ENCODE peak calls at places on chromosomes 6 and 20, in four cellular contexts. R is endothelial cell of umbilical vein, S is fibroblast of lung, V is IMR-90. C is an unnamed sample.

GRCh38 chr20:62898093-62898964 is 28.0 kb downstream of the DIDO1 start:
- DNase-seq in V (no peak), R (no peak), S (no peak), C (no peak)

GRCh38 chr6:927157-927556 is 234.2 kb upstream of the EXOC2 start:
- DNase-seq in R (no peak), V (no peak), S (no peak), C (no peak)

GRCh38 chr6:112927641-112928040 is 580.5 kb downstream of the RFPL4B start:
- DNase-seq in V (peak; percentile 63), S (peak; percentile 66), R (no peak), C (no peak)

GRCh38 chr20:1509237-1509636 is 18.0 kb upstream of the SIRPB2 start:
- DNase-seq in R (peak; percentile 36), V (peak; percentile 37), S (peak; percentile 11), C (no peak)

GRCh38 chr6:117489003-117489402 is 6.5 kb downstream of the DCBLD1 start:
- DNase-seq in V (no peak), S (no peak), R (no peak), C (no peak)

GRCh38 chr6:40930555-40930954 is 108.5 kb downstream of the UNC5CL start:
- DNase-seq in R (no peak), V (peak; percentile 20), S (no peak), C (no peak)

GRCh38 chr20:41142914-41143313 is 5.6 kb downstream of the PLCG1 start:
- DNase-seq in V (no peak), S (no peak), R (no peak), C (no peak)

GRCh38 chr20:14384411-14384810 is 47.0 kb upstream of the FLRT3 start:
- DNase-seq in V (peak; percentile 59), R (no peak), S (no peak), C (no peak)

GRCh38 chr20:31567380-31567720 is 37.7 kb upstream of the ID1 start:
- DNase-seq in R (no peak), S (no peak), V (no peak), C (no peak)

GRCh38 chr6:124040655-124041054 is 237.0 kb downstream of the NKAIN2 start:
- DNase-seq in V (no peak), S (no peak), R (peak; percentile 15), C (no peak)

GRCh38 chr6:52285174-52286068 is 879 bp upstream of the MCM3 start:
- DNase-seq in S (no peak), V (peak; percentile 17), R (no peak), C (no peak)

GRCh38 chr6:130997061-130997753 is 65.8 kb downstream of the EPB41L2 start:
- DNase-seq in R (peak; percentile 74), S (peak; percentile 72), V (peak; percentile 56), C (no peak)

GRCh38 chr6:3835055-3835731 is 14.0 kb upstream of the FAM50B start:
- DNase-seq in R (no peak), V (no peak), S (no peak), C (no peak)

GRCh38 chr6:100879317-100879716 is 1.8 kb downstream of the ASCC3 start:
- DNase-seq in S (no peak), R (no peak), V (no peak), C (no peak)

GRCh38 chr6:125798734-125799510 is 8.2 kb downstream of the NCOA7 start:
- DNase-seq in S (peak; percentile 86), V (no peak), R (no peak), C (no peak)

GRCh38 chr6:32086661-32087573 is 22.2 kb downstream of the TNXB start:
- DNase-seq in R (no peak), V (peak; percentile 88), S (peak; percentile 87), C (no peak)

GRCh38 chr6:35178932-35179832 is 34.6 kb upstream of the SCUBE3 start:
- DNase-seq in V (no peak), R (no peak), S (no peak), C (no peak)

GRCh38 chr6:15264902-15265761 is 19.3 kb downstream of the JARID2 start:
- DNase-seq in V (peak; percentile 79), S (peak; percentile 74), R (no peak), C (no peak)

GRCh38 chr6:164396071-164397047 is 913.0 kb downstream of the C6orf118 start:
- DNase-seq in R (peak; percentile 57), V (no peak), S (peak; percentile 28), C (no peak)

GRCh38 chr20:4160761-4161305 is 145.5 kb upstream of the RNF24 start:
- DNase-seq in R (no peak), S (peak; percentile 69), V (peak; percentile 54), C (peak; percentile 83)

GRCh38 chr6:72084992-72085569 is 198.7 kb downstream of the RIMS1 start:
- DNase-seq in V (peak; percentile 18), R (peak; percentile 24), S (peak; percentile 6), C (no peak)

GRCh38 chr6:16591681-16592549 is 169.3 kb downstream of the ATXN1 start:
- DNase-seq in V (no peak), R (no peak), S (no peak), C (no peak)

GRCh38 chr20:24694727-24695528 is 225.5 kb downstream of the SYNDIG1 start:
- DNase-seq in S (no peak), V (no peak), R (no peak), C (peak; percentile 93)

GRCh38 chr6:49468042-49468441 is 4.9 kb downstream of the CENPQ start:
- DNase-seq in R (no peak), V (no peak), S (no peak), C (no peak)

GRCh38 chr20:59001449-59002171 is 5.4 kb downstream of the CTSZ start:
- DNase-seq in V (no peak), R (no peak), S (no peak), C (peak; percentile 63)

GRCh38 chr20:37729909-37730308 is 36.1 kb downstream of the CTNNBL1 start:
- DNase-seq in V (peak; percentile 65), R (no peak), S (peak; percentile 53), C (no peak)

GRCh38 chr6:42520786-42521607 is 42.8 kb upstream of the UBR2 start:
- DNase-seq in R (no peak), V (peak; percentile 80), S (peak; percentile 91), C (no peak)

GRCh38 chr6:73491371-73491770 is 29.5 kb downstream of the EEF1A1 start:
- DNase-seq in S (peak; percentile 12), V (peak; percentile 50), R (no peak), C (no peak)

GRCh38 chr20:25344634-25345033 is 46.0 kb downstream of the ABHD12 start:
- DNase-seq in R (no peak), V (peak; percentile 18), S (no peak), C (no peak)

GRCh38 chr6:11514672-11515071 is 22.9 kb upstream of the TMEM170B start:
- DNase-seq in S (no peak), V (no peak), R (no peak), C (no peak)

GRCh38 chr6:121485359-121485809 is 49.9 kb downstream of the GJA1 start:
- DNase-seq in V (peak; percentile 14), R (peak; percentile 51), S (peak; percentile 23), C (no peak)

GRCh38 chr6:158514991-158515390 is 44.9 kb upstream of the TMEM181 start:
- DNase-seq in R (no peak), S (no peak), V (no peak), C (no peak)

GRCh38 chr6:31896856-31897611 is 464 bp downstream of the EHMT2 start:
- DNase-seq in S (no peak), V (no peak), R (no peak), C (peak; percentile 70)

GRCh38 chr6:91566467-91566866 is 979.6 kb upstream of the MAP3K7 start:
- DNase-seq in V (peak; percentile 4), R (no peak), S (peak; percentile 74), C (no peak)

GRCh38 chr20:35711588-35712209 is 12.5 kb downstream of the ROMO1 start:
- DNase-seq in V (no peak), S (no peak), R (no peak), C (no peak)

GRCh38 chr20:35708502-35708901 is 9.3 kb downstream of the ROMO1 start:
- DNase-seq in R (no peak), V (no peak), S (no peak), C (no peak)

GRCh38 chr20:35709269-35709668 is 10.1 kb downstream of the ROMO1 start:
- DNase-seq in V (no peak), R (no peak), S (no peak), C (no peak)

GRCh38 chr20:35710884-35711587 is 11.8 kb downstream of the ROMO1 start:
- DNase-seq in S (no peak), V (no peak), R (no peak), C (no peak)

DNA sequence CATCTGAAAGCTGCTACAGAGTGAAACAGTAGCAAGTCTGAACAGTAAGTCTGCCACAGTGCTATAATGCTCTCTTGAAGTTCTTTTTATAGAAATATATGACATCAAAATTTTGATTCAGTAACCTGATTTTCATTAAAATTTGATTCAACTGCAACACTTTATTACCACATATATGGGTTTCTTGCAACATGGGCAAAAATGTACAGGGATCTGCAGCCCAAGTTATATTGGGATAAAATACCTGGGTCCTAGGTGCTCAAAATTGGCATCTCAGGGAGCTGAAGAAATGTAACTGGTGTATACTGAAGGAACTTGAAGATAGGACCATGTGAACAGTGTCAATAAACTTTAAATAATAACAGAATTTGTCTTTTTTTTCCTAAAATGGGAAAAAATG is 10.8 kb downstream of the ROMO1 start:
- DNase-seq in S (no peak), R (no peak), V (no peak), C (no peak)
- H3K9ac ChIP-seq in S (no peak overlapping the region), R (no peak overlapping the region), V (no peak overlapping the region), C (no peak overlapping the region)

DNA sequence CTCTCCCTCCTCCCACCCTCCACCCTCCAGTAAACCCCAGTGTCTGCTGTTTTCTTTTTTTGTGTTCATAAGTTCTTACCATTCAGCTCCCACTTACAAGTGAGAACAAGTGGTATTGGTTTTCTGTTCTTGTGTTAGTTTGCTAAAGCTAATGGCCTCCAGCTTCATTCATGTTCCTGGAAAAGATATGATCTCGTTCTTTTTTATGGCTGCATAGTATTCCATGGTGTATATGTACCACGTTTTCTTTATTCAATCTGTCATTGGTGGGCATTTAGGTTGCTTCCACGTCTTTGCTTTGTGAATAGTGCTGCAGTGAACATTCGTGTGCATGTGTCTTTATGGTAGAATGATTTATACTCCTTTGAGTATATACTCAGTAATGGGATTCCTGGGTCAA is 42.7 kb upstream of the KCNG1 start:
- DNase-seq in V (no peak), S (no peak), R (no peak), C (no peak)
- H3K9me3 ChIP-seq in V (no peaks in the 10 kb centered on the region), S (no peaks in the 10 kb centered on the region), R (no peaks in the 10 kb centered on the region), C (no peaks in the 10 kb centered on the region)

GRCh38 chr20:57474816-57475215 is 50.1 kb downstream of the CTCFL start:
- DNase-seq in R (no peak), V (no peak), S (no peak), C (peak; percentile 39)

GRCh38 chr20:57474191-57474590 is 50.7 kb downstream of the CTCFL start:
- DNase-seq in R (no peak), V (no peak), S (no peak), C (no peak)

GRCh38 chr20:57476641-57477461 is 48.1 kb downstream of the CTCFL start:
- DNase-seq in V (no peak), S (no peak), R (no peak), C (peak; percentile 46)

GRCh38 chr20:57476073-57476526 is 48.8 kb downstream of the CTCFL start:
- DNase-seq in S (no peak), V (no peak), R (peak; percentile 79), C (peak; percentile 26)

GRCh38 chr20:57475388-57476072 is 49.4 kb downstream of the CTCFL start:
- DNase-seq in S (no peak), R (no peak), V (no peak), C (peak; percentile 23)
- H3K9ac ChIP-seq in S (no peak overlapping the region), R (no peak overlapping the region), V (no peak overlapping the region), C (no peak overlapping the region)

GRCh38 chr20:29742699-29743100 is 1514.8 kb upstream of the DEFB115 start:
- DNase-seq in V (no peak), S (no peak), R (no peak), C (peak; percentile 71)
- H3K9me3 ChIP-seq in V (peaks cover 25% of the 10 kb centered on the region), S (no peaks in the 10 kb centered on the region), R (no peaks in the 10 kb centered on the region), C (peaks cover 2% of the 10 kb centered on the region)